ENCODE peak calls at places on chromosomes 4 and X, in five cellular contexts. P is HepG2, J is GM12878, N is SK-N-SH, O is K562. M is an unnamed sample.
A peak's percentile ranks its signal among the peaks of the same experiment; 100 is the strongest.

GRCh38 chrX:23799469-23800065 is 16.6 kb downstream of the SAT1 start:
- DNase-seq in J (no peak), O (peak; percentile 30), P (no peak), N (no peak), M (no peak)

GRCh38 chr4:103915224-103915869 is 195.6 kb upstream of the TACR3 start:
- DNase-seq in P (peak; percentile 15), J (peak; percentile 16), O (peak; percentile 9), N (peak; percentile 6), M (peak; percentile 19)

GRCh38 chr4:106818764-106819163 is 217.3 kb downstream of the DKK2 start:
- DNase-seq in N (no peak), O (no peak), P (no peak), J (no peak), M (no peak)

GRCh38 chr4:67886281-67886680 is 2.5 kb upstream of the TMPRSS11D start:
- DNase-seq in J (no peak), P (no peak), N (no peak), O (no peak), M (no peak)

GRCh38 chrX:72621619-72622485 is 49.2 kb upstream of the HDAC8 start:
- DNase-seq in P (no peak), O (no peak), J (peak; percentile 24), N (no peak), M (peak; percentile 16)

GRCh38 chr4:75777589-75777988 is 53.2 kb downstream of the USO1 start:
- DNase-seq in O (no peak), P (no peak), N (no peak), J (no peak), M (no peak)

GRCh38 chrX:27591938-27592337 is 1.8 kb downstream of the DCAF8L2 start:
- DNase-seq in N (no peak), P (no peak), J (no peak), O (no peak), M (no peak)

GRCh38 chr4:159052315-159052714 is 50.6 kb upstream of the RAPGEF2 start:
- DNase-seq in N (no peak), P (no peak), O (no peak), J (peak; percentile 89), M (no peak)

GRCh38 chr4:145388043-145388442 is 93.6 kb upstream of the SMAD1 start:
- DNase-seq in J (no peak), N (no peak), O (no peak), P (no peak), M (no peak)

GRCh38 chr4:95122001-95122400 is 364.2 kb downstream of the BMPR1B start:
- DNase-seq in N (no peak), J (no peak), O (no peak), P (no peak), M (no peak)

GRCh38 chr4:2829321-2829932 is 14.2 kb upstream of the ADD1 start:
- DNase-seq in P (no peak), O (no peak), N (peak; percentile 29), J (no peak), M (no peak)

GRCh38 chr4:161320377-161320776 is 843.4 kb downstream of the FSTL5 start:
- DNase-seq in N (peak; percentile 2), P (peak; percentile 48), J (no peak), O (peak; percentile 5), M (peak; percentile 56)

GRCh38 chrX:134930501-134930900 is 60.3 kb upstream of the SMIM10 start:
- DNase-seq in N (no peak), P (no peak), O (no peak), J (no peak), M (no peak)

GRCh38 chr4:7652451-7652871 is 217.7 kb upstream of the PSAPL1 start:
- DNase-seq in P (no peak), O (no peak), N (no peak), J (no peak), M (no peak)

GRCh38 chrX:111376897-111377601 is 34.9 kb downstream of the DCX start:
- DNase-seq in N (no peak), P (no peak), J (no peak), O (no peak), M (no peak)

GRCh38 chr4:143411527-143412480 is 75.1 kb downstream of the GAB1 start:
- DNase-seq in J (no peak), N (no peak), P (no peak), O (no peak), M (no peak)

GRCh38 chr4:54784188-54784671 is 126.5 kb downstream of the KIT start:
- DNase-seq in O (peak; percentile 59), P (no peak), N (no peak), J (no peak), M (no peak)

GRCh38 chr4:108622022-108622421 is 1.6 kb downstream of the RPL34 start:
- DNase-seq in N (no peak), J (no peak), O (no peak), P (no peak), M (no peak)

GRCh38 chrX:68732906-68733493 is 85.5 kb downstream of the STARD8 start:
- DNase-seq in O (peak; percentile 76), J (no peak), N (peak; percentile 69), P (peak; percentile 19), M (peak; percentile 35)

GRCh38 chr4:16912896-16913295 is 14.5 kb upstream of the LDB2 start:
- DNase-seq in J (no peak), O (no peak), P (no peak), N (no peak), M (no peak)

GRCh38 chr4:47031713-47032404 is 492 bp downstream of the GABRB1 start:
- DNase-seq in O (no peak), N (peak; percentile 2), J (no peak), P (no peak), M (no peak)

GRCh38 chrX:115018944-115019343 is 1.5 kb upstream of the IL13RA2 start:
- DNase-seq in J (no peak), N (no peak), O (no peak), P (no peak), M (no peak)

GRCh38 chr4:137738377-137738990 is 206.2 kb upstream of the PCDH18 start:
- DNase-seq in P (no peak), J (no peak), N (no peak), O (no peak), M (no peak)

GRCh38 chrX:54045563-54046228 is 1.4 kb upstream of the PHF8 start:
- DNase-seq in O (no peak), P (peak; percentile 87), N (no peak), J (no peak), M (no peak)

DNA sequence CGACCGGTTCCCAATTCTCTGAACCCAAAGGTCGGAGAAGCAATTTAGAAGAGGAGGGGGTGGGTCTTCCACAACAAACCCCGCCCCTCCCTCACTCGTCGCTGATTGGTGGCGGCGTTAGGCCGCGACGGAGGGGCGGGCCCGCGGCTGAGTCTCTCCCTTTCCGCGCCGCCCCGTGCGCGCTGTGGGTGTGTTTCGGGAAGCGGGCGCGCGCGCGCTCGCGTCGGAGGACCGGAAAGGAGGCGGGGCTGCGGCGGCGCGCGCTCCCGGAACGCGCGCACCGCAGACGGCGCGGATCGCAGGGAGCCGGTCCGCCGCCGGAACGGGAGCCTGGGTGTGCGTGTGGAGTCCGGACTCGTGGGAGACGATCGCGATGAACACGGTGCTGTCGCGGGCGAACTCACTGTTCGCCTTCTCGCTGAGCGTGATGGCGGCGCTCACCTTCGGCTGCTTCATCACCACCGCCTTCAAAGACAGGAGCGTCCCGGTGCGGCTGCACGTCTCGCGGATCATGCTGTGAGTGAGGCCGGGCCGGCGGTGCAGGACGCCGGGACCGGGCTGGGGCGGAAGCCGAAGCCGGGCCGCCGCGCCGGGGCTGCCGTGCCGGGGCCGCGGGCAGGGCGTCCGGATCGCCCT is at the start of gene SPCS3:
- DNase-seq in P (peak; percentile 85), N (peak; percentile 97), O (peak; percentile 97), J (peak; percentile 67), M (peak; percentile 80)
- TF ChIP-seq POLR2AphosphoS5 in P (peak; percentile 89), N (peak; percentile 57), O (peak; percentile 87), J (peak; percentile 94), M (peak; percentile 96)

GRCh38 chrX:45134303-45134702 is 66.4 kb downstream of the DIPK2B start:
- DNase-seq in P (peak; percentile 77), J (no peak), N (no peak), O (peak; percentile 41), M (no peak)
- TF ChIP-seq ZBTB33 in P (no peak), J (no peak), N (no peak), O (no peak), M (no peak)

GRCh38 chr4:43718369-43718768 is 730.2 kb downstream of the KCTD8 start:
- DNase-seq in J (no peak), N (no peak), P (no peak), O (no peak), M (no peak)
- TF ChIP-seq POLR2AphosphoS5 in J (no peak), N (no peak), P (no peak), O (no peak), M (no peak)

GRCh38 chr4:57777871-57778270 is 667.7 kb upstream of the IGFBP7 start:
- DNase-seq in O (no peak), P (no peak), J (no peak), N (no peak), M (no peak)
- TF ChIP-seq ZBTB33 in O (no peak), P (no peak), J (no peak), N (no peak), M (no peak)

GRCh38 chr4:170978990-170979389 is 834.2 kb upstream of the GALNTL6 start:
- DNase-seq in P (peak; percentile 0), O (peak; percentile 1), N (no peak), J (no peak), M (no peak)
- TF ChIP-seq POLR2AphosphoS5 in P (no peak), O (no peak), N (no peak), J (no peak), M (no peak)

DNA sequence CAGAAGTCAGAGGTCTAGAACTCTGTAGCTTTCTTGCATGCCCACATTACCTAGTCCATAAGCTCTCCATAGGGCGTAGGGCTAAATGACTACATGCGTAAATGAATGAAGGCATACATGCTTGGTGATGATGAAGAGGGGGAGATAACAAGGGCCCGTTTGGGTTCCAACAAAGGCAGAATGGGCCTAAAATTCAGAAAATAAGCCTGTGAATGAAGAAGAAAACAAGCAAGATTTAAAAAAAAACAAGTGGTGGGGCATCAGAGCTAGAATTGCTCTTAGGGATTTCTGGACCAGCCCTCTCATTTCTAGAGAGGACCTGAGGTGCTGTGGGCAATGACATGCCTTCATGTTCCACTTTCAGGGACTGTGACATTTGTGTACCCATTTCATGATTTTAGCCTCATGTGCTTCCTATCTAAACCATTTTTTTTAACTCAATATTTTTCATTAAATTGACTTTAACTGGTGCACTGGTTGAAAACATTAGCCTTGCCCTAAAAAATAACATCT is 12.1 kb downstream of the GPRIN3 start:
- DNase-seq in O (no peak), N (no peak), P (no peak), J (no peak), M (no peak)
- TF ChIP-seq ZBTB33 in O (no peak), N (no peak), P (no peak), J (no peak), M (no peak)

GRCh38 chr4:185585211-185585610 is 49.9 kb upstream of the PDLIM3 start:
- DNase-seq in J (no peak), O (no peak), P (no peak), N (no peak), M (no peak)

GRCh38 chr4:185590982-185591381 is 55.7 kb upstream of the PDLIM3 start:
- DNase-seq in P (no peak), O (no peak), N (no peak), J (no peak), M (no peak)

GRCh38 chr4:185587065-185587443 is 51.7 kb upstream of the PDLIM3 start:
- DNase-seq in N (no peak), J (no peak), P (no peak), O (no peak), M (no peak)

GRCh38 chr4:185589067-185589844 is 53.9 kb upstream of the PDLIM3 start:
- DNase-seq in O (no peak), P (no peak), N (no peak), J (no peak), M (peak; percentile 81)

GRCh38 chr4:185587444-185588161 is 52.3 kb upstream of the PDLIM3 start:
- DNase-seq in N (no peak), J (peak; percentile 26), P (no peak), O (no peak), M (no peak)
- TF ChIP-seq POLR2AphosphoS5 in N (no peak), J (no peak), P (no peak), O (no peak), M (no peak)

M was measured in HCT116.